ENCODE peak calls at places on chromosomes 3 and 15, in ten cellular contexts. W is epithelial cell of proximal tubule; Z is stimulated activated CD8-positive, alpha-beta memory T cell treated with anti-CD3 and anti-CD28 coated beads, Interleukin-15, amount 100 ng/mL, for 4 hours; R is GM03348; Q is kidney tubule cell; E is activated CD4-positive, alpha-beta memory T cell treated with anti-CD3 and anti-CD28 coated beads, Interleukin-2, amount 10 ng/mL, durations not matched to agents 7 days and 5 days; V is GM23338; Y is NCI-H510A; B is H54; I is mesendoderm. N is an unnamed sample.
A peak's percentile ranks its signal among the peaks of the same experiment; 100 is the strongest.

GRCh38 chr3:196643201-196643749 is 3.8 kb downstream of the NRROS start:
- DNase-seq in W (no peak), Z (no peak), R (no peak), Q (no peak), E (no peak), V (no peak), Y (no peak), B (no peak), I (no peak), N (no peak)

GRCh38 chr3:87311309-87311708 is 34.9 kb upstream of the POU1F1 start:
- DNase-seq in W (no peak), Z (no peak), R (no peak), Q (peak; percentile 79), E (no peak), V (no peak), Y (no peak), B (peak; percentile 23), I (no peak), N (peak; percentile 32)

GRCh38 chr3:42001777-42002176 is 39.9 kb upstream of the ULK4 start:
- DNase-seq in W (no peak), Z (no peak), R (no peak), Q (no peak), E (no peak), V (no peak), Y (no peak), B (no peak), I (no peak), N (no peak)

GRCh38 chr3:156497326-156497725 is 57.6 kb downstream of the SSR3 start:
- DNase-seq in W (no peak), Z (no peak), R (peak; percentile 51), Q (no peak), E (no peak), V (no peak), Y (no peak), B (no peak), I (no peak), N (no peak)

GRCh38 chr3:36543276-36543997 is 163.1 kb downstream of the STAC start:
- DNase-seq in W (no peak), Z (no peak), R (peak; percentile 43), Q (no peak), E (no peak), V (no peak), Y (no peak), B (no peak), I (no peak), N (peak; percentile 72)

GRCh38 chr3:138137901-138138300 is 5.7 kb upstream of the A4GNT start:
- DNase-seq in W (no peak), Z (no peak), R (no peak), Q (no peak), E (no peak), V (no peak), Y (no peak), B (no peak), I (no peak), N (no peak)

GRCh38 chr3:40379674-40380306 is 7.2 kb upstream of the ENTPD3 start:
- DNase-seq in W (no peak), Z (no peak), R (no peak), Q (no peak), E (no peak), V (no peak), Y (no peak), B (no peak), I (no peak), N (no peak)

GRCh38 chr15:78088773-78089080 is 3.6 kb upstream of the SH2D7 start:
- DNase-seq in W (no peak), Z (no peak), R (no peak), Q (no peak), E (no peak), V (no peak), Y (no peak), B (no peak), I (no peak), N (no peak)

GRCh38 chr3:45544024-45544718 is 50.4 kb upstream of the LIMD1 start:
- DNase-seq in W (no peak), Z (no peak), R (no peak), Q (no peak), E (no peak), V (no peak), Y (no peak), B (no peak), I (no peak), N (no peak)

GRCh38 chr15:45710657-45711056 is 75.8 kb downstream of the SQOR start:
- DNase-seq in W (no peak), Z (no peak), R (no peak), Q (no peak), E (no peak), V (no peak), Y (peak; percentile 46), B (no peak), I (no peak), N (no peak)

N was measured in fibroblast of the aortic adventitia.